ENCODE peak calls at places on chromosomes 5 and 9, in nine cellular contexts. Y is NCI-H1092, U is NCI-H524, S is mucosa of descending colon, T is T-cell, V is skeletal muscle cell, H is GM18507, P is AML-193, E is NCI-H1436. L is an unnamed sample.

GRCh38 chr9:83432104-83432627 is 106.0 kb downstream of the FRMD3 start:
- DNase-seq in S (peak; percentile 86), Y (no peak), H (no peak), P (no peak), E (no peak), V (peak; percentile 31), T (no peak), U (no peak), L (peak; percentile 65)

GRCh38 chr9:124684140-124684539 is 87.0 kb downstream of the NR6A1 start:
- DNase-seq in V (no peak), Y (no peak), P (no peak), E (no peak), H (no peak), T (no peak), U (peak; percentile 91), S (no peak), L (no peak)

GRCh38 chr5:160155017-160155725 is 35.9 kb upstream of the PWWP2A start:
- DNase-seq in H (no peak), E (no peak), V (no peak), U (no peak), Y (no peak), T (no peak), P (no peak), S (peak; percentile 65), L (no peak)

GRCh38 chr9:111037744-111038335 is 430 bp downstream of the LPAR1 start:
- DNase-seq in S (peak; percentile 52), V (no peak), U (peak; percentile 35), H (no peak), T (no peak), E (peak; percentile 16), Y (no peak), P (no peak), L (no peak)

GRCh38 chr9:137158625-137159024 is 11.2 kb downstream of the LRRC26 start:
- DNase-seq in U (no peak), E (no peak), V (no peak), Y (no peak), S (peak; percentile 37), T (no peak), H (no peak), P (no peak), L (no peak)

GRCh38 chr5:6733411-6734242 is 20.4 kb downstream of the TENT4A start:
- DNase-seq in P (no peak), S (no peak), H (no peak), Y (no peak), U (no peak), E (no peak), T (no peak), V (no peak), L (peak; percentile 37)

GRCh38 chr5:147671365-147671764 is 111.2 kb downstream of the JAKMIP2 start:
- DNase-seq in E (no peak), H (no peak), Y (no peak), S (no peak), V (no peak), U (no peak), P (no peak), T (no peak), L (no peak)

GRCh38 chr5:98927988-98928801 is 612 bp downstream of the CHD1 start:
- DNase-seq in Y (peak; percentile 54), T (peak; percentile 18), P (no peak), U (peak; percentile 34), H (no peak), E (peak; percentile 23), V (peak; percentile 37), S (peak; percentile 73), L (no peak)

GRCh38 chr9:112586600-112587155 is 100.1 kb downstream of the KIAA1958 start:
- DNase-seq in Y (no peak), H (no peak), U (no peak), E (no peak), T (no peak), P (no peak), S (no peak), V (no peak), L (no peak)

GRCh38 chr5:155735388-155735787 is 591.6 kb upstream of the SGCD start:
- DNase-seq in P (no peak), T (no peak), Y (peak; percentile 29), H (no peak), V (no peak), S (no peak), U (peak; percentile 9), E (no peak), L (peak; percentile 21)

GRCh38 chr5:149957855-149958254 is 2.7 kb upstream of the SLC26A2 start:
- DNase-seq in H (no peak), V (no peak), Y (no peak), E (no peak), P (no peak), U (no peak), T (no peak), S (no peak), L (no peak)